ENCODE peak calls at places on chromosomes 1 and 21, in eight cellular contexts. C is substantia nigra; K is NCI-H69; J is Calu3; L is T-cell; B is activated T-helper 1 cell treated with anti-CD3 and anti-CD28 coated beads, Interleukin-12 subunit alpha, Interleukin-12 subunit beta, Interleukin-2, Interleukin-4 antibody, amounts not matched to agents 30 ng/mL and 10 ng/mL and 1 ng/mL, durations not matched to agents 14 hours and 24 hours and 36 hours; A is heart right ventricle; N is GM04503. T is an unnamed sample.

GRCh38 chr1:39573736-39574624 is 2.6 kb downstream of the PABPC4 start:
- DNase-seq in N (no peak), K (no peak), C (no peak), A (no peak), L (no peak), J (no peak), B (no peak), T (no peak)

GRCh38 chr1:151653397-151653796 is 41.5 kb downstream of the SNX27 start:
- DNase-seq in L (no peak), J (no peak), C (no peak), N (no peak), K (no peak), A (no peak), B (no peak), T (no peak)

GRCh38 chr1:53576381-53576801 is 117.2 kb downstream of the DMRTB1 start:
- DNase-seq in B (no peak), K (peak; percentile 80), C (no peak), N (no peak), A (no peak), L (no peak), J (no peak), T (no peak)

GRCh38 chr1:211206981-211207380 is 52.2 kb upstream of the RCOR3 start:
- DNase-seq in J (no peak), B (no peak), L (no peak), K (no peak), N (no peak), C (no peak), A (no peak), T (no peak)

GRCh38 chr1:115624859-115625258 is 16.9 kb upstream of the VANGL1 start:
- DNase-seq in B (no peak), N (no peak), A (no peak), C (no peak), J (no peak), K (no peak), L (no peak), T (no peak)

GRCh38 chr1:92886886-92887419 is 55.1 kb downstream of the RPL5 start:
- DNase-seq in L (no peak), K (peak; percentile 88), C (no peak), B (no peak), N (no peak), A (no peak), J (peak; percentile 46), T (peak; percentile 67)

GRCh38 chr1:234604726-234605492 is 5.1 kb downstream of the IRF2BP2 start:
- DNase-seq in C (no peak), J (no peak), L (no peak), A (no peak), B (no peak), N (no peak), K (peak; percentile 73), T (no peak)

GRCh38 chr1:192635939-192636338 is at the start of gene RGS13:
- DNase-seq in L (no peak), C (no peak), B (no peak), J (no peak), N (no peak), A (no peak), K (no peak), T (no peak)

GRCh38 chr1:245500546-245500945 is 345.8 kb downstream of the KIF26B start:
- DNase-seq in N (peak; percentile 79), L (no peak), B (no peak), C (no peak), K (no peak), J (peak; percentile 58), A (peak; percentile 18), T (no peak)

GRCh38 chr1:24952413-24952841 is 22.4 kb upstream of the RUNX3 start:
- DNase-seq in K (no peak), A (no peak), C (no peak), B (no peak), N (no peak), J (no peak), L (peak; percentile 50), T (no peak)

GRCh38 chr1:28417441-28418277 is 48.1 kb downstream of the PHACTR4 start:
- DNase-seq in B (no peak), K (no peak), N (no peak), A (no peak), C (no peak), J (peak; percentile 63), L (no peak), T (no peak)

GRCh38 chr21:36504067-36505058 is 24.4 kb upstream of the CLDN14 start:
- DNase-seq in A (no peak), B (no peak), K (peak; percentile 54), C (no peak), L (no peak), J (peak; percentile 37), N (no peak), T (no peak)

GRCh38 chr1:162007485-162007884 is 16.2 kb downstream of the OLFML2B start:
- DNase-seq in K (peak; percentile 12), J (no peak), A (no peak), C (no peak), B (no peak), N (no peak), L (no peak), T (no peak)

GRCh38 chr1:71587961-71588360 is 507.1 kb upstream of the ZRANB2 start:
- DNase-seq in C (no peak), J (no peak), A (no peak), B (no peak), N (no peak), K (peak; percentile 58), L (no peak), T (no peak)

GRCh38 chr1:181152892-181153633 is 64.6 kb downstream of the IER5 start:
- DNase-seq in C (no peak), J (no peak), K (no peak), L (no peak), A (peak; percentile 86), B (no peak), N (no peak), T (no peak)

GRCh38 chr1:227372662-227373061 is 54.4 kb upstream of the CDC42BPA start:
- DNase-seq in B (no peak), C (no peak), N (no peak), L (no peak), J (peak; percentile 24), A (no peak), K (peak; percentile 51), T (no peak)

GRCh38 chr1:151802372-151802771 is 2.8 kb downstream of the LINGO4 start:
- DNase-seq in A (no peak), B (no peak), N (no peak), J (no peak), K (no peak), L (no peak), C (no peak), T (no peak)

GRCh38 chr21:45554477-45555175 is 12.4 kb upstream of the SLC19A1 start:
- DNase-seq in K (peak; percentile 84), J (peak; percentile 84), N (no peak), B (peak; percentile 88), A (peak; percentile 90), L (peak; percentile 87), C (no peak), T (peak; percentile 93)

GRCh38 chr1:109788695-109789521 is 25.2 kb upstream of the EPS8L3 start:
- DNase-seq in A (no peak), B (no peak), L (no peak), N (no peak), K (peak; percentile 66), C (no peak), J (peak; percentile 35), T (no peak)

GRCh38 chr1:154783976-154784375 is 86.1 kb downstream of the KCNN3 start:
- DNase-seq in B (no peak), J (no peak), K (no peak), A (no peak), N (no peak), C (no peak), L (no peak), T (no peak)

GRCh38 chr1:99645199-99645598 is 714 bp upstream of the PALMD start:
- DNase-seq in J (peak; percentile 50), K (peak; percentile 10), B (no peak), A (peak; percentile 12), N (no peak), C (no peak), L (no peak), T (peak; percentile 4)

GRCh38 chr1:64539808-64540207 is 69.9 kb downstream of the CACHD1 start:
- DNase-seq in B (no peak), N (no peak), K (peak; percentile 89), J (no peak), L (no peak), C (no peak), A (peak; percentile 58), T (no peak)

GRCh38 chr1:195450794-195451193 is 1157.4 kb downstream of the KCNT2 start:
- DNase-seq in L (no peak), A (no peak), B (no peak), C (no peak), J (no peak), N (no peak), K (no peak), T (no peak)

GRCh38 chr1:37650721-37651120 is 16.0 kb upstream of the RSPO1 start:
- DNase-seq in J (no peak), K (no peak), A (no peak), C (no peak), N (no peak), B (no peak), L (no peak), T (no peak)

GRCh38 chr21:42463861-42464515 is 32.0 kb downstream of the RSPH1 start:
- DNase-seq in L (peak; percentile 78), A (no peak), N (peak; percentile 21), C (no peak), J (peak; percentile 54), B (peak; percentile 60), K (peak; percentile 23), T (peak; percentile 80)

GRCh38 chr1:189220750-189221149 is 1256.9 kb downstream of the BRINP3 start:
- DNase-seq in C (no peak), N (no peak), K (no peak), J (no peak), B (no peak), L (no peak), A (no peak), T (no peak)

GRCh38 chr1:89044970-89045695 is 19.9 kb downstream of the GBP1 start:
- DNase-seq in L (no peak), C (no peak), K (no peak), B (no peak), N (no peak), J (no peak), A (no peak), T (peak; percentile 63)

GRCh38 chr1:25198731-25199231 is 33.5 kb downstream of the SYF2 start:
- DNase-seq in A (peak; percentile 44), C (no peak), B (no peak), K (peak; percentile 52), J (no peak), N (peak; percentile 21), L (no peak), T (no peak)

GRCh38 chr1:39761557-39762260 is 9.4 kb downstream of the OXCT2 start:
- DNase-seq in C (no peak), N (no peak), K (peak; percentile 65), A (no peak), B (no peak), J (no peak), L (no peak), T (no peak)

GRCh38 chr1:31931241-31932225 is 6.6 kb downstream of the PTP4A2 start:
- DNase-seq in J (no peak), A (no peak), B (no peak), K (peak; percentile 33), C (no peak), N (no peak), L (no peak), T (no peak)

GRCh38 chr1:199995096-199995685 is 32.3 kb upstream of the NR5A2 start:
- DNase-seq in A (no peak), K (no peak), N (no peak), C (no peak), B (no peak), L (no peak), J (no peak), T (no peak)

GRCh38 chr1:17122449-17123194 is 3.4 kb upstream of the PADI2 start:
- DNase-seq in K (peak; percentile 67), A (no peak), L (no peak), J (no peak), B (no peak), N (no peak), C (no peak), T (no peak)

GRCh38 chr1:20380616-20381035 is 90.0 kb downstream of the VWA5B1 start:
- DNase-seq in A (no peak), N (peak; percentile 89), L (no peak), K (no peak), J (no peak), B (no peak), C (no peak), T (no peak)

GRCh38 chr1:61797045-61797755 is 54.9 kb downstream of the PATJ start:
- DNase-seq in N (no peak), C (no peak), A (no peak), K (no peak), L (no peak), B (no peak), J (no peak), T (no peak)

T was measured in Caco-2.